ENCODE peak calls at places on chromosomes 11 and 22, in four cellular contexts. One of them, this sample, is unnamed.

GRCh38 chr22:28904211-28904808 is 20.9 kb downstream of the ZNRF3 start:
- DNase-seq in breast epithelium: no peak
- DNase-seq in sigmoid colon: no peak
- DNase-seq in GM23338: no peak
- DNase-seq in this sample: no peak

GRCh38 chr11:2621919-2622318 is 77.9 kb downstream of the KCNQ1OT1 start:
- DNase-seq in breast epithelium: no peak
- DNase-seq in sigmoid colon: no peak
- DNase-seq in GM23338: no peak
- DNase-seq in this sample: no peak

GRCh38 chr11:120215634-120216033 is 4.8 kb downstream of the OAF start:
- DNase-seq in GM23338: no peak
- DNase-seq in sigmoid colon: peak
- DNase-seq in breast epithelium: no peak
- DNase-seq in this sample: no peak

GRCh38 chr11:123419720-123420466 is 10.2 kb upstream of the GRAMD1B start:
- DNase-seq in GM23338: no peak
- DNase-seq in breast epithelium: no peak
- DNase-seq in sigmoid colon: no peak
- DNase-seq in this sample: no peak

GRCh38 chr11:32893091-32893946 is 708 bp downstream of the QSER1 start:
- DNase-seq in breast epithelium: no peak
- DNase-seq in sigmoid colon: peak
- DNase-seq in GM23338: peak
- DNase-seq in this sample: no peak

GRCh38 chr22:17077255-17077654 is 7.5 kb upstream of the IL17RA start:
- DNase-seq in sigmoid colon: no peak
- DNase-seq in breast epithelium: no peak
- DNase-seq in GM23338: no peak
- DNase-seq in this sample: no peak

GRCh38 chr11:2267306-2267861 is 3.0 kb downstream of the ASCL2 start:
- DNase-seq in sigmoid colon: no peak
- DNase-seq in breast epithelium: peak
- DNase-seq in GM23338: no peak
- DNase-seq in this sample: no peak

GRCh38 chr11:44017443-44018126 is 30.2 kb upstream of the ACCSL start:
- DNase-seq in breast epithelium: no peak
- DNase-seq in sigmoid colon: no peak
- DNase-seq in GM23338: no peak
- DNase-seq in this sample: peak

GRCh38 chr11:102761646-102762238 is 18.7 kb downstream of the MMP10 start:
- DNase-seq in GM23338: peak
- DNase-seq in breast epithelium: no peak
- DNase-seq in sigmoid colon: no peak
- DNase-seq in this sample: no peak

GRCh38 chr11:83545494-83545893 is 259.3 kb upstream of the CCDC90B start:
- DNase-seq in breast epithelium: no peak
- DNase-seq in GM23338: no peak
- DNase-seq in sigmoid colon: no peak
- DNase-seq in this sample: no peak

GRCh38 chr22:17430298-17430900 is 61.1 kb downstream of the CECR2 start:
- DNase-seq in breast epithelium: no peak
- DNase-seq in GM23338: no peak
- DNase-seq in sigmoid colon: peak
- DNase-seq in this sample: no peak

GRCh38 chr11:104735013-104735412 is 163.2 kb downstream of the CASP12 start:
- DNase-seq in breast epithelium: no peak
- DNase-seq in GM23338: no peak
- DNase-seq in sigmoid colon: no peak
- DNase-seq in this sample: no peak

GRCh38 chr11:68113986-68114385 is 7.2 kb downstream of the CHKA start:
- DNase-seq in breast epithelium: no peak
- DNase-seq in sigmoid colon: no peak
- DNase-seq in GM23338: no peak
- DNase-seq in this sample: no peak

GRCh38 chr22:50303848-50304527 is 3.5 kb downstream of the PLXNB2 start:
- DNase-seq in sigmoid colon: peak
- DNase-seq in GM23338: peak
- DNase-seq in breast epithelium: no peak
- DNase-seq in this sample: no peak

GRCh38 chr11:99739464-99740089 is 718.8 kb downstream of the CNTN5 start:
- DNase-seq in sigmoid colon: no peak
- DNase-seq in breast epithelium: no peak
- DNase-seq in GM23338: peak
- DNase-seq in this sample: no peak

GRCh38 chr11:70745451-70745850 is 347.1 kb downstream of the CTTN start:
- DNase-seq in sigmoid colon: no peak
- DNase-seq in breast epithelium: no peak
- DNase-seq in GM23338: no peak
- DNase-seq in this sample: no peak

GRCh38 chr11:114319716-114320328 is 23.6 kb downstream of the NNMT start:
- DNase-seq in sigmoid colon: no peak
- DNase-seq in breast epithelium: no peak
- DNase-seq in GM23338: peak
- DNase-seq in this sample: peak

GRCh38 chr11:79201637-79202347 is 239.0 kb downstream of the TENM4 start:
- DNase-seq in GM23338: no peak
- DNase-seq in sigmoid colon: no peak
- DNase-seq in breast epithelium: no peak
- DNase-seq in this sample: no peak

GRCh38 chr11:121004196-121004840 is 19.6 kb upstream of the TBCEL start:
- DNase-seq in sigmoid colon: no peak
- DNase-seq in breast epithelium: no peak
- DNase-seq in GM23338: peak
- DNase-seq in this sample: no peak

GRCh38 chr11:1846453-1846932 is 6.4 kb upstream of the LSP1 start:
- DNase-seq in sigmoid colon: no peak
- DNase-seq in breast epithelium: no peak
- DNase-seq in GM23338: no peak
- DNase-seq in this sample: no peak

GRCh38 chr11:127564803-127565202 is 564.2 kb upstream of the KIRREL3 start:
- DNase-seq in breast epithelium: no peak
- DNase-seq in GM23338: no peak
- DNase-seq in sigmoid colon: no peak
- DNase-seq in this sample: no peak

GRCh38 chr11:68838572-68838964 is 3.1 kb downstream of the CPT1A start:
- DNase-seq in GM23338: no peak
- DNase-seq in sigmoid colon: peak
- DNase-seq in breast epithelium: no peak
- DNase-seq in this sample: no peak

GRCh38 chr22:17963015-17963414 is 61.3 kb downstream of the MICAL3 start:
- DNase-seq in breast epithelium: no peak
- DNase-seq in GM23338: no peak
- DNase-seq in sigmoid colon: no peak
- DNase-seq in this sample: no peak

GRCh38 chr22:36457688-36458450 is 23.6 kb downstream of the TXN2 start:
- DNase-seq in sigmoid colon: peak
- DNase-seq in breast epithelium: no peak
- DNase-seq in GM23338: no peak
- DNase-seq in this sample: no peak

GRCh38 chr11:12410006-12410728 is 32.8 kb downstream of the PARVA start:
- DNase-seq in sigmoid colon: peak
- DNase-seq in GM23338: peak
- DNase-seq in breast epithelium: no peak
- DNase-seq in this sample: peak

GRCh38 chr11:69939551-69940245 is 120.5 kb upstream of the FGF3 start:
- DNase-seq in sigmoid colon: peak
- DNase-seq in breast epithelium: no peak
- DNase-seq in GM23338: no peak
- DNase-seq in this sample: no peak

GRCh38 chr22:32951807-32952153 is 106.4 kb downstream of the SYN3 start:
- DNase-seq in sigmoid colon: no peak
- DNase-seq in GM23338: no peak
- DNase-seq in breast epithelium: no peak
- DNase-seq in this sample: no peak
- TF ChIP-seq POLR2AphosphoS5 in sigmoid colon: no peak
- TF ChIP-seq POLR2AphosphoS5 in GM23338: no peak
- TF ChIP-seq POLR2AphosphoS5 in breast epithelium: no peak
- TF ChIP-seq POLR2AphosphoS5 in this sample: no peak

GRCh38 chr22:46738961-46739870 is 1.2 kb upstream of the CERK start:
- DNase-seq in sigmoid colon: no peak
- DNase-seq in GM23338: peak
- DNase-seq in breast epithelium: no peak
- DNase-seq in this sample: no peak
- TF ChIP-seq CTCF in sigmoid colon: no peak
- TF ChIP-seq CTCF in GM23338: no peak
- TF ChIP-seq CTCF in breast epithelium: no peak
- TF ChIP-seq CTCF in this sample: no peak

GRCh38 chr11:62713343-62713742 is 5.9 kb downstream of the GNG3 start:
- DNase-seq in breast epithelium: no peak
- DNase-seq in sigmoid colon: no peak
- DNase-seq in GM23338: no peak
- DNase-seq in this sample: no peak

GRCh38 chr11:62716206-62716605 is 8.7 kb downstream of the GNG3 start:
- DNase-seq in sigmoid colon: no peak
- DNase-seq in GM23338: no peak
- DNase-seq in breast epithelium: no peak
- DNase-seq in this sample: no peak

GRCh38 chr11:62712861-62713260 is 5.4 kb downstream of the GNG3 start:
- DNase-seq in breast epithelium: no peak
- DNase-seq in sigmoid colon: no peak
- DNase-seq in GM23338: no peak
- DNase-seq in this sample: no peak

GRCh38 chr11:62716816-62717215 is 9.3 kb downstream of the GNG3 start:
- DNase-seq in breast epithelium: no peak
- DNase-seq in GM23338: no peak
- DNase-seq in sigmoid colon: no peak
- DNase-seq in this sample: no peak

DNA sequence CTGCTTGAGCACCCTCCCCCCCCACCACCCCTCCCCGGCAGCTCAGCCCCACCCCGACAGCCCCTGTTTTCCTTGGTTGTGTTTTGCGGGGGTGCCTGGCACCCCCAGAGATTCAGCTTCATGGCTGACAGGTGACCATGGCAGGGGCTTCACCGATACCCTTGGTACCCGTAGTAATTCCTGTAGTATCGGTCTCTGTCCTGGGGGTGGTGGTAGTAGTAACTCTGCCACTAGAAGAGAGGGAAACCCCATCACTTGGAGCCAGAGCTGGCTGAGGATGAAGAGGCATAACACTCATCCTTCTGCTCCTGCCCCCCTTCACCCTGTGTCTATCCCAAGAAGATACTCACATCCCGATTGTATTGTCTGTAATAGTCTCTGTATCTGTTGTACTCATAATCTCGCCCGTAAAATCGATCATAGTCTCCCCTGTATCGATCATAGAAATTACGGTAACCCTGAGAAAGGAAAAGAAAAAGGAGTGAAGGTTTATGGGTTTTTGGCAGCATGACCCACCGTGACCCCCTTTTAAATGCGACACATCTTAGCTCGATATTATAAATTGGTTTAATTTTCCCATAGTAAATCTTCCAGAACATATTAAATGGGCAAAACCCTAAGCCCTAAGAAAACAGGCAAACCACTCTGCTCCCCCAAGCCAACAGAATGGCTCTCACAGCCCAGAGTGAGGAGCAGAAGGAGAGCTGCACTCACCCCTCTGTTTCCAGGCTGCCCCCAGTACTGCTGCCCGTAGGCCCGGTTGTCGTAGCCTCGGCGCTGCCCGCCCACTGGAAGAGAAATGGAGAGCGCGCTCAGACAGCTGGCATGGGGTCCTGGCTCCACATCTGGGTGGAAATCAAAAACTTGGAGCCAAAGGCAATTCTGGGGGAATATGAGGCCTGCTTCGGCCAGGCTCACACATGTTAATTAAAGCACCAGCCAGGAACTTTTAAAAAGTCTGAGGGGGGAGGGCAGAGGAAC is 8.0 kb downstream of the GNG3 start:
- DNase-seq in sigmoid colon: no peak
- DNase-seq in breast epithelium: no peak
- DNase-seq in GM23338: peak
- DNase-seq in this sample: no peak
- TF ChIP-seq POLR2AphosphoS5 in sigmoid colon: no peak
- TF ChIP-seq POLR2AphosphoS5 in breast epithelium: no peak
- TF ChIP-seq POLR2AphosphoS5 in GM23338: no peak
- TF ChIP-seq POLR2AphosphoS5 in this sample: no peak

GRCh38 chr22:20424937-20425587 is 12.6 kb downstream of the SCARF2 start:
- DNase-seq in GM23338: peak
- DNase-seq in breast epithelium: no peak
- DNase-seq in sigmoid colon: no peak
- DNase-seq in this sample: no peak

GRCh38 chr22:20427104-20427944 is 10.3 kb downstream of the SCARF2 start:
- DNase-seq in sigmoid colon: no peak
- DNase-seq in breast epithelium: no peak
- DNase-seq in GM23338: no peak
- DNase-seq in this sample: no peak

GRCh38 chr22:20427945-20428417 is 9.6 kb downstream of the SCARF2 start:
- DNase-seq in GM23338: no peak
- DNase-seq in breast epithelium: no peak
- DNase-seq in sigmoid colon: peak
- DNase-seq in this sample: no peak

GRCh38 chr22:20424553-20424936 is 13.1 kb downstream of the SCARF2 start:
- DNase-seq in GM23338: no peak
- DNase-seq in breast epithelium: no peak
- DNase-seq in sigmoid colon: no peak
- DNase-seq in this sample: no peak

DNA sequence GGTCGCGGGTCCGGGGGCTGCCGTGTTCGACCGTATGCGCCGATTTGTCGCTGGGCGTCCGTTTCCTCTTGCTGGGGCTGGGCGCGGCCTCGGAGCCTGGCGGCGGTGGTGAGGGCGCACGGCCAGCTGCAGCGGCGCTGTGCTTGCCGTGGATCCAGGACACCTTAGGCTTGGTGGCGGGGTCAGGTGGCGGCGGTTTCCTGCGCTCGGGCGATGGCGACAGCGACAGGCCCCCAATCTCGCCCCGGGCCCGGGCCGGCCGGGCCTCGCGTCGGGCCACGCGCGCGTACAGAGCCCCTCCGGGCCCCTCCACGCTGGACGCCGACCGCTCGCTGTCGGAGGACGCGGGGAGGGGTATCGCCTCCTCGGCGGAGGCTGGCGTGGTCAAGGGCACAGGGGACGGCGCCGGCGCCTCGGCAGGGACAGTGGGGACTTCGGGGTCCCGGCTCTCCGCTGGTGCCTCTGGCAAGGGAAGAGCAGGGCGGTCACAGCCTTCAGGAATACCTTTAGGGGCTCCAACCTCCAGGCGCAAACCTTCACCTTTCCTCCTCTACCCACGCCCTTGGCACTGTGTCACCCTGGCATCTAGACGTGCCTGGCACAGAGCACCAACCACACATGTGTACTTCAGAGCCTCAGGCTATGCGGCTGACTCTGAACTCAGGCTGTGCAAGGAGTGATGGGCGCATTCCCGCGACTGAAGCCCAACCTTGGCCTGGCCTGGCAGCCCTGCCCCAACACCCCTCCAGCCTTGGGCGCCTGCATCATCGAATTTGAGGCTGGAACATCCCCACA is 11.6 kb downstream of the SCARF2 start:
- DNase-seq in GM23338: peak
- DNase-seq in sigmoid colon: no peak
- DNase-seq in breast epithelium: no peak
- DNase-seq in this sample: no peak
- TF ChIP-seq CTCF in GM23338: no peak
- TF ChIP-seq CTCF in sigmoid colon: no peak
- TF ChIP-seq CTCF in breast epithelium: no peak
- TF ChIP-seq CTCF in this sample: no peak

This sample was measured in esophagus muscularis mucosa.